ENCODE peak calls at places on chromosome 22, in four cellular contexts. Y is foreskin fibroblast, B is choroid plexus epithelial cell, V is A549. P is an unnamed sample.

GRCh38 chr22:18104566-18104965 is 6.0 kb upstream of the TUBA8 start:
- DNase-seq in Y (peak), B (peak), V (no peak), P (peak)

GRCh38 chr22:47794851-47795250 is 1032.4 kb downstream of the TBC1D22A start:
- DNase-seq in Y (no peak), B (no peak), V (no peak), P (no peak)

GRCh38 chr22:17412232-17412631 is 43.0 kb downstream of the CECR2 start:
- DNase-seq in Y (no peak), B (no peak), V (no peak), P (no peak)

GRCh38 chr22:21961886-21962654 is 9.4 kb upstream of the PPM1F start:
- DNase-seq in Y (peak), B (peak), V (no peak), P (peak)

GRCh38 chr22:29744902-29745301 is 21.9 kb downstream of the ZMAT5 start:
- DNase-seq in Y (peak), B (peak), V (no peak), P (peak)

GRCh38 chr22:40243891-40244290 is 66.2 kb downstream of the TNRC6B start:
- DNase-seq in Y (no peak), B (no peak), V (no peak), P (no peak)

GRCh38 chr22:21054714-21055563 is 9.2 kb downstream of the LRRC74B start:
- DNase-seq in Y (no peak), B (no peak), V (no peak), P (no peak)

GRCh38 chr22:35531202-35531601 is 9.4 kb upstream of the RASD2 start:
- DNase-seq in Y (no peak), B (no peak), V (no peak), P (no peak)

GRCh38 chr22:37229012-37229804 is 14.9 kb downstream of the RAC2 start:
- DNase-seq in Y (peak), B (peak), V (peak), P (peak)

GRCh38 chr22:39617342-39617741 is 46.8 kb downstream of the CACNA1I start:
- DNase-seq in Y (no peak), B (no peak), V (no peak), P (no peak)

GRCh38 chr22:31509041-31509440 is 12.7 kb downstream of the SFI1 start:
- DNase-seq in Y (no peak), B (no peak), V (no peak), P (no peak)

GRCh38 chr22:50281384-50281760 is 11.2 kb upstream of the MAPK11 start:
- DNase-seq in Y (no peak), B (no peak), V (no peak), P (no peak)

GRCh38 chr22:50281957-50282356 is 11.8 kb upstream of the MAPK11 start:
- DNase-seq in Y (no peak), B (no peak), V (no peak), P (no peak)

GRCh38 chr22:50280708-50281383 is 10.7 kb upstream of the MAPK11 start:
- DNase-seq in Y (no peak), B (no peak), V (no peak), P (no peak)

GRCh38 chr22:50283821-50284220 is 13.6 kb upstream of the MAPK11 start:
- DNase-seq in Y (no peak), B (no peak), V (no peak), P (no peak)

GRCh38 chr22:50282361-50283144 is 12.4 kb upstream of the MAPK11 start:
- DNase-seq in Y (no peak), B (peak), V (peak), P (peak)
- H3K4me3 ChIP-seq in Y (no peak), B (no peak), V (no peak), P (no peak)

GRCh38 chr22:33918676-33919590 is 1.3 kb downstream of the LARGE1 start:
- DNase-seq in Y (no peak), B (peak), V (no peak), P (peak)

GRCh38 chr22:33919591-33920501 is at the start of gene LARGE1:
- DNase-seq in Y (peak), B (peak), V (peak), P (peak)

GRCh38 chr22:33914699-33915098 is 5.6 kb downstream of the LARGE1 start:
- DNase-seq in Y (no peak), B (no peak), V (no peak), P (no peak)

GRCh38 chr22:33920927-33921575 is 775 bp upstream of the LARGE1 start:
- DNase-seq in Y (peak), B (peak), V (peak), P (peak)

GRCh38 chr22:33917744-33918406 is 2.4 kb downstream of the LARGE1 start:
- DNase-seq in Y (no peak), B (peak), V (no peak), P (peak)
- TF ChIP-seq CTCF in Y (peak), B (peak), V (peak), P (no peak)

GRCh38 chr22:41561335-41561734 is 525 bp downstream of the CSDC2 start:
- DNase-seq in Y (no peak), B (peak), V (no peak), P (no peak)
- H3K4me3 ChIP-seq in Y (peak), B (peak), V (peak), P (peak)

GRCh38 chr22:44888491-44888941 is 121.3 kb downstream of the PHF21B start:
- DNase-seq in Y (no peak), B (no peak), V (no peak), P (no peak)

GRCh38 chr22:44887941-44888366 is 121.9 kb downstream of the PHF21B start:
- DNase-seq in Y (no peak), B (no peak), V (no peak), P (no peak)

GRCh38 chr22:44891293-44891747 is 118.5 kb downstream of the PHF21B start:
- DNase-seq in Y (no peak), B (no peak), V (no peak), P (no peak)

GRCh38 chr22:44890416-44891292 is 119.2 kb downstream of the PHF21B start:
- DNase-seq in Y (no peak), B (no peak), V (no peak), P (no peak)

GRCh38 chr22:44889233-44889878 is 120.4 kb downstream of the PHF21B start:
- DNase-seq in Y (no peak), B (no peak), V (no peak), P (no peak)
- TF ChIP-seq CTCF in Y (no peak), B (no peak), V (no peak), P (no peak)

P was measured in cardiac fibroblast.